ENCODE peak calls at places on chromosomes 6 and 20, in ten cellular contexts. K is ACHN; T is GM04503; O is activated CD4-positive, alpha-beta T cell treated with anti-CD3 and anti-CD28 coated beads, Interleukin-2, amount 50 U/mL, for 1 hour; Z is EL; V is testis; X is cerebellar cortex; W is stimulated activated CD4-positive, alpha-beta T cell treated with anti-CD3 and anti-CD28 coated beads, Interleukin-1b, Interleukin-23, amount 100 ng/mL, for 24 hours; I is GM23248; C is GM23338. N is an unnamed sample.

GRCh38 chr6:142822882-142823578 is 121.9 kb downstream of the HIVEP2 start:
- DNase-seq in W (no peak), X (no peak), I (no peak), Z (no peak), O (no peak), V (peak), C (peak), T (no peak), K (no peak), N (peak)

GRCh38 chr6:168147205-168147738 is 68.3 kb upstream of the FRMD1 start:
- DNase-seq in I (no peak), C (no peak), O (no peak), W (no peak), K (no peak), V (no peak), X (peak), Z (no peak), T (no peak), N (no peak)

GRCh38 chr20:16260911-16261310 is 312.3 kb downstream of the KIF16B start:
- DNase-seq in X (no peak), O (no peak), K (no peak), T (peak), Z (peak), I (peak), C (no peak), V (no peak), W (no peak), N (no peak)

GRCh38 chr20:21166801-21167200 is 40.9 kb downstream of the KIZ start:
- DNase-seq in W (no peak), Z (peak), I (no peak), K (no peak), C (no peak), T (no peak), X (no peak), V (no peak), O (no peak), N (no peak)

GRCh38 chr6:169619650-169620049 is 82.2 kb downstream of the WDR27 start:
- DNase-seq in T (no peak), W (no peak), Z (peak), K (no peak), O (no peak), C (peak), I (peak), V (no peak), X (no peak), N (no peak)

GRCh38 chr6:110524305-110524704 is 47.9 kb upstream of the SLC22A16 start:
- DNase-seq in V (no peak), C (no peak), X (peak), Z (no peak), I (no peak), O (no peak), K (no peak), T (no peak), W (no peak), N (no peak)

GRCh38 chr6:116365743-116366142 is 5.0 kb upstream of the DSE start:
- DNase-seq in T (no peak), C (no peak), K (no peak), X (no peak), W (no peak), V (no peak), Z (no peak), O (no peak), I (no peak), N (no peak)

GRCh38 chr6:139472341-139473038 is 98.0 kb upstream of the CITED2 start:
- DNase-seq in V (no peak), O (no peak), I (peak), K (no peak), W (no peak), X (peak), Z (no peak), C (no peak), T (no peak), N (no peak)

GRCh38 chr6:35238843-35239289 is 20.7 kb upstream of the ZNF76 start:
- DNase-seq in X (no peak), Z (no peak), W (no peak), O (no peak), T (no peak), C (peak), V (no peak), K (no peak), I (no peak), N (peak)

GRCh38 chr6:143410859-143411270 is 39.6 kb downstream of the ADAT2 start:
- DNase-seq in O (no peak), Z (peak), W (no peak), K (no peak), V (no peak), T (peak), C (no peak), X (no peak), I (peak), N (no peak)

GRCh38 chr20:10381477-10381876 is 52.5 kb downstream of the MKKS start:
- DNase-seq in I (no peak), K (no peak), X (no peak), W (no peak), V (no peak), Z (no peak), C (peak), T (no peak), O (no peak), N (no peak)

GRCh38 chr6:121522771-121523386 is 87.4 kb downstream of the GJA1 start:
- DNase-seq in X (no peak), K (no peak), O (no peak), W (no peak), C (no peak), T (no peak), Z (peak), I (peak), V (no peak), N (no peak)

GRCh38 chr20:4082406-4083102 is 67.2 kb upstream of the RNF24 start:
- DNase-seq in I (peak), K (no peak), V (peak), T (no peak), W (no peak), O (peak), Z (peak), C (peak), X (no peak), N (peak)

GRCh38 chr20:54153041-54153327 is 20.8 kb downstream of the CYP24A1 start:
- DNase-seq in X (no peak), V (no peak), O (no peak), W (no peak), T (no peak), C (no peak), I (no peak), Z (no peak), K (no peak), N (no peak)

GRCh38 chr20:1813101-1813529 is 82.1 kb upstream of the SIRPA start:
- DNase-seq in C (no peak), I (peak), W (no peak), O (no peak), X (no peak), K (peak), V (no peak), Z (peak), T (peak), N (no peak)

GRCh38 chr20:16922834-16923233 is 174.7 kb downstream of the OTOR start:
- DNase-seq in O (no peak), C (no peak), W (no peak), X (no peak), T (peak), K (peak), V (no peak), I (peak), Z (peak), N (no peak)

GRCh38 chr20:35271904-35272303 is 6.0 kb downstream of the MMP24OS start:
- DNase-seq in V (no peak), Z (peak), K (peak), T (no peak), I (peak), C (no peak), X (no peak), O (no peak), W (no peak), N (no peak)

GRCh38 chr6:101079696-101080270 is 198.7 kb upstream of the ASCC3 start:
- DNase-seq in W (no peak), V (no peak), X (no peak), I (no peak), O (no peak), T (no peak), C (no peak), K (no peak), Z (no peak), N (no peak)

GRCh38 chr6:120405947-120406346 is 928.3 kb downstream of the TBC1D32 start:
- DNase-seq in W (no peak), Z (no peak), V (no peak), K (no peak), I (no peak), O (no peak), C (peak), X (peak), T (no peak), N (peak)

N was measured in WTC11.